ENCODE peak calls at places on chromosome 22, in six cellular contexts. S is RPMI8226; P is activated CD4-positive, alpha-beta memory T cell treated with anti-CD3 and anti-CD28 coated beads for 36 hours; A is CD8-positive, alpha-beta T cell; B is activated T-cell treated with anti-CD3 and anti-CD28 coated beads, Interleukin-2, amount 50 U/mL, for 72 hours; L is Kasumi-1. G is an unnamed sample.

GRCh38 chr22:38032681-38033521 is 24.3 kb upstream of the PICK1 start:
- DNase-seq in B (no peak), L (no peak), S (no peak), P (no peak), A (no peak), G (peak; percentile 40)

GRCh38 chr22:30217698-30218565 is 28.6 kb downstream of the LIF start:
- DNase-seq in P (no peak), S (no peak), A (no peak), B (no peak), L (no peak), G (no peak)

GRCh38 chr22:24434472-24435322 is 7.3 kb downstream of the ADORA2A start:
- DNase-seq in P (peak; percentile 90), S (peak; percentile 80), A (peak; percentile 86), B (peak; percentile 81), L (peak; percentile 98), G (peak; percentile 91)

GRCh38 chr22:37161442-37161841 is 11.7 kb upstream of the IL2RB start:
- DNase-seq in B (peak; percentile 31), S (no peak), L (no peak), P (peak; percentile 71), A (no peak), G (peak; percentile 56)

GRCh38 chr22:19874307-19875060 is 19.8 kb upstream of the GNB1L start:
- DNase-seq in A (peak; percentile 61), L (no peak), B (peak; percentile 28), S (no peak), P (peak; percentile 50), G (no peak)

GRCh38 chr22:39706406-39707150 is 136.0 kb downstream of the CACNA1I start:
- DNase-seq in B (no peak), S (no peak), A (no peak), P (no peak), L (no peak), G (no peak)

GRCh38 chr22:46064236-46064965 is 85.9 kb upstream of the PPARA start:
- DNase-seq in A (no peak), S (no peak), B (no peak), L (no peak), P (no peak), G (peak; percentile 55)

GRCh38 chr22:18044548-18045271 is 20.3 kb upstream of the MICAL3 start:
- DNase-seq in S (no peak), L (no peak), B (no peak), P (no peak), A (no peak), G (no peak)

GRCh38 chr22:30249049-30250038 is 2.8 kb upstream of the LIF start:
- DNase-seq in L (no peak), S (no peak), B (no peak), A (no peak), P (no peak), G (no peak)

GRCh38 chr22:28976588-28976987 is 85.0 kb downstream of the C22orf31 start:
- DNase-seq in B (no peak), A (no peak), S (no peak), P (no peak), L (no peak), G (no peak)

GRCh38 chr22:46044718-46045458 is 67.9 kb upstream of the WNT7B start:
- DNase-seq in S (no peak), B (peak; percentile 42), L (no peak), A (no peak), P (no peak), G (no peak)

GRCh38 chr22:48889887-48890692 is 937.6 kb downstream of the BRD1 start:
- DNase-seq in P (peak; percentile 2), L (no peak), S (no peak), B (no peak), A (no peak), G (no peak)

GRCh38 chr22:29003975-29004646 is 57.5 kb downstream of the C22orf31 start:
- DNase-seq in A (no peak), L (no peak), B (no peak), S (no peak), P (no peak), G (no peak)

GRCh38 chr22:27636716-27637503 is 164.6 kb downstream of the MN1 start:
- DNase-seq in B (no peak), L (no peak), S (no peak), A (no peak), P (no peak), G (no peak)

GRCh38 chr22:40415531-40416266 is 45.3 kb downstream of the SGSM3 start:
- DNase-seq in A (no peak), P (no peak), S (peak; percentile 36), L (peak; percentile 91), B (no peak), G (no peak)

GRCh38 chr22:19478466-19479357 is at the start of gene UFD1:
- DNase-seq in S (peak; percentile 61), P (peak; percentile 87), L (peak; percentile 86), A (peak; percentile 82), B (peak; percentile 89), G (peak; percentile 95)

GRCh38 chr22:43002198-43002577 is 12.8 kb downstream of the PACSIN2 start:
- DNase-seq in S (no peak), L (peak; percentile 32), B (no peak), A (no peak), P (no peak), G (peak; percentile 47)

GRCh38 chr22:23220485-23221350 is 40.4 kb downstream of the BCR start:
- DNase-seq in S (no peak), B (peak; percentile 25), P (peak; percentile 55), A (no peak), L (peak; percentile 88), G (peak; percentile 87)

GRCh38 chr22:49825944-49826602 is 1.6 kb downstream of the BRD1 start:
- DNase-seq in B (peak; percentile 76), A (peak; percentile 87), S (no peak), L (no peak), P (peak; percentile 85), G (peak; percentile 50)

GRCh38 chr22:27115816-27116256 is 458.4 kb downstream of the MIAT start:
- DNase-seq in P (no peak), B (no peak), L (no peak), A (no peak), S (no peak), G (no peak)

GRCh38 chr22:50733521-50734342 is 4.3 kb upstream of the ACR start:
- DNase-seq in A (no peak), P (no peak), L (no peak), S (peak; percentile 78), B (no peak), G (no peak)

GRCh38 chr22:35782504-35782903 is 64.8 kb downstream of the APOL5 start:
- DNase-seq in B (no peak), P (no peak), A (no peak), S (no peak), L (no peak), G (no peak)

GRCh38 chr22:44045171-44045570 is 21.1 kb downstream of the PARVB start:
- DNase-seq in B (no peak), L (no peak), S (no peak), P (no peak), A (no peak), G (peak; percentile 22)

GRCh38 chr22:41782316-41782715 is 18.2 kb upstream of the CCDC134 start:
- DNase-seq in A (peak; percentile 33), L (no peak), P (peak; percentile 64), S (no peak), B (peak; percentile 33), G (no peak)

GRCh38 chr22:27493797-27494196 is 307.8 kb downstream of the MN1 start:
- DNase-seq in L (no peak), B (no peak), S (no peak), P (no peak), A (no peak), G (no peak)

G was measured in OCI-M1.